ENCODE peak calls at places on chromosomes 13 and 19, in six cellular contexts. O is endothelial cell, L is HT-29, F is ovary, R is germinal center, E is Caki2. P is an unnamed sample.

GRCh38 chr19:44303976-44304568 is 753 bp downstream of the ZNF235 start:
- DNase-seq in R (peak), F (no peak), O (peak), E (no peak), L (peak), P (peak)

GRCh38 chr13:27038323-27038722 is 133.3 kb downstream of the USP12 start:
- DNase-seq in O (no peak), F (no peak), L (peak), R (no peak), E (no peak), P (no peak)

GRCh38 chr19:7738023-7738422 is 6.1 kb upstream of the CLEC4G start:
- DNase-seq in O (no peak), F (no peak), R (no peak), E (no peak), L (no peak), P (no peak)

GRCh38 chr19:39499932-39500331 is 1.2 kb downstream of the DLL3 start:
- DNase-seq in R (no peak), F (no peak), E (no peak), L (no peak), O (no peak), P (no peak)

GRCh38 chr19:2663920-2664571 is 38.4 kb downstream of the GNG7 start:
- DNase-seq in L (no peak), O (no peak), E (no peak), R (peak), F (no peak), P (no peak)

GRCh38 chr19:42433503-42434260 is 6.5 kb upstream of the LIPE start:
- DNase-seq in O (peak), F (peak), L (peak), E (peak), R (peak), P (peak)

GRCh38 chr13:99970761-99971575 is 599 bp downstream of the ZIC5 start:
- DNase-seq in R (no peak), O (peak), L (no peak), E (peak), F (no peak), P (no peak)

GRCh38 chr13:69474286-69474685 is 633.3 kb upstream of the ATXN8OS start:
- DNase-seq in F (no peak), R (no peak), O (no peak), E (no peak), L (no peak), P (no peak)

GRCh38 chr19:55197531-55197930 is 11.8 kb downstream of the PTPRH start:
- DNase-seq in F (no peak), R (no peak), L (no peak), O (no peak), E (no peak), P (no peak)

GRCh38 chr13:92535222-92536006 is 691.2 kb upstream of the GPC6 start:
- DNase-seq in E (no peak), R (no peak), O (no peak), F (no peak), L (no peak), P (no peak)

GRCh38 chr13:44068169-44068568 is 188.5 kb downstream of the LACC1 start:
- DNase-seq in R (no peak), O (no peak), L (no peak), E (no peak), F (no peak), P (no peak)

GRCh38 chr13:73000027-73000674 is 58.7 kb upstream of the KLF5 start:
- DNase-seq in F (no peak), E (peak), L (peak), R (no peak), O (no peak), P (no peak)

GRCh38 chr13:111929036-111929616 is 137.8 kb upstream of the SOX1 start:
- DNase-seq in R (no peak), O (no peak), E (no peak), L (no peak), F (peak), P (no peak)

GRCh38 chr19:43790587-43790986 is 9.8 kb upstream of the KCNN4 start:
- DNase-seq in E (no peak), O (no peak), R (no peak), L (no peak), F (no peak), P (no peak)

GRCh38 chr19:15452111-15453047 is 2.6 kb upstream of the WIZ start:
- DNase-seq in O (no peak), E (peak), R (no peak), L (peak), F (peak), P (peak)

GRCh38 chr19:48633148-48634035 is 3.8 kb downstream of the DBP start:
- DNase-seq in L (no peak), R (no peak), E (no peak), F (no peak), O (no peak), P (no peak)

GRCh38 chr13:18996221-18996620 is 185.4 kb downstream of the TUBA3C start:
- DNase-seq in F (no peak), L (no peak), E (no peak), R (no peak), O (no peak), P (no peak)

GRCh38 chr13:68748038-68748437 is 1359.6 kb upstream of the ATXN8OS start:
- DNase-seq in O (no peak), F (no peak), E (peak), R (no peak), L (no peak), P (no peak)

GRCh38 chr13:113744197-113745000 is 14.6 kb upstream of the TMEM255B start:
- DNase-seq in R (no peak), E (no peak), F (no peak), L (no peak), O (no peak), P (no peak)

GRCh38 chr13:113763961-113764792 is 5.2 kb downstream of the TMEM255B start:
- DNase-seq in E (no peak), O (no peak), R (no peak), F (peak), L (no peak), P (no peak)

GRCh38 chr13:37869506-37869755 is 141 bp downstream of the TRPC4 start:
- DNase-seq in E (peak), R (no peak), F (no peak), O (no peak), L (no peak), P (no peak)

GRCh38 chr13:99442273-99442895 is 58.9 kb upstream of the TM9SF2 start:
- DNase-seq in R (peak), O (peak), L (peak), E (no peak), F (no peak), P (peak)

GRCh38 chr19:35882074-35882832 is 13.9 kb downstream of the APLP1 start:
- DNase-seq in L (peak), O (peak), F (no peak), E (peak), R (peak), P (no peak)

GRCh38 chr19:31772915-31773314 is 423.7 kb upstream of the TSHZ3 start:
- DNase-seq in F (no peak), E (no peak), O (no peak), L (no peak), R (no peak), P (no peak)

GRCh38 chr13:67557642-67558241 is 327.6 kb upstream of the PCDH9 start:
- DNase-seq in F (no peak), R (no peak), L (no peak), O (no peak), E (no peak), P (no peak)

GRCh38 chr19:41548954-41549688 is 26.8 kb upstream of the CEACAM21 start:
- DNase-seq in F (no peak), L (no peak), R (peak), E (no peak), O (peak), P (no peak)

GRCh38 chr13:33174491-33174890 is 111.1 kb downstream of the STARD13 start:
- DNase-seq in O (no peak), L (no peak), R (no peak), F (no peak), E (no peak), P (no peak)

GRCh38 chr19:17091758-17092333 is 16.3 kb downstream of the MYO9B start:
- DNase-seq in O (no peak), L (no peak), F (no peak), R (peak), E (no peak), P (no peak)

GRCh38 chr13:93227280-93227905 is 786 bp downstream of the GPC6 start:
- DNase-seq in O (peak), L (no peak), R (no peak), F (peak), E (peak), P (peak)

GRCh38 chr13:99760456-99760855 is 211.1 kb downstream of the ZIC5 start:
- DNase-seq in F (no peak), L (no peak), O (no peak), R (no peak), E (no peak), P (no peak)

GRCh38 chr19:51628153-51628939 is 1.9 kb downstream of the SIGLEC5 start:
- DNase-seq in O (no peak), E (no peak), L (no peak), F (no peak), R (no peak), P (no peak)

GRCh38 chr19:49338691-49339363 is 3.6 kb downstream of the CD37 start:
- DNase-seq in F (peak), O (peak), E (peak), L (peak), R (peak), P (peak)